ENCODE peak calls at places on chromosomes 12 and 14, in eight cellular contexts. One of them, this sample, is unnamed.

GRCh38 chr12:89228466-89228865 is 123.8 kb downstream of the DUSP6 start:
- DNase-seq in activated T-helper 1 cell treated with Interleukin-2 at 50 U/mL for 16 hours: no peak
- DNase-seq in HEK293T: no peak
- DNase-seq in iPS-NIHi11: no peak
- DNase-seq in fibroblast of the aortic adventitia: no peak
- DNase-seq in stomach: no peak
- DNase-seq in GM20000: no peak
- DNase-seq in COR-L47: no peak
- DNase-seq in this sample: no peak

GRCh38 chr12:93351726-93352125 is 26.0 kb upstream of the NUDT4 start:
- DNase-seq in stomach: no peak
- DNase-seq in iPS-NIHi11: no peak
- DNase-seq in COR-L47: no peak
- DNase-seq in fibroblast of the aortic adventitia: no peak
- DNase-seq in activated T-helper 1 cell treated with Interleukin-2 at 50 U/mL for 16 hours: no peak
- DNase-seq in GM20000: no peak
- DNase-seq in HEK293T: no peak
- DNase-seq in this sample: no peak

GRCh38 chr12:45721374-45721773 is 8.1 kb upstream of the ARID2 start:
- DNase-seq in activated T-helper 1 cell treated with Interleukin-2 at 50 U/mL for 16 hours: no peak
- DNase-seq in HEK293T: no peak
- DNase-seq in fibroblast of the aortic adventitia: no peak
- DNase-seq in COR-L47: no peak
- DNase-seq in GM20000: no peak
- DNase-seq in stomach: no peak
- DNase-seq in iPS-NIHi11: no peak
- DNase-seq in this sample: no peak

GRCh38 chr12:65649126-65649525 is 175.2 kb upstream of the HMGA2 start:
- DNase-seq in iPS-NIHi11: peak; percentile 35
- DNase-seq in fibroblast of the aortic adventitia: peak; percentile 99
- DNase-seq in activated T-helper 1 cell treated with Interleukin-2 at 50 U/mL for 16 hours: no peak
- DNase-seq in HEK293T: no peak
- DNase-seq in GM20000: no peak
- DNase-seq in stomach: no peak
- DNase-seq in COR-L47: no peak
- DNase-seq in this sample: peak; percentile 99

GRCh38 chr12:13539051-13539450 is 342.5 kb downstream of the EMP1 start:
- DNase-seq in COR-L47: no peak
- DNase-seq in GM20000: no peak
- DNase-seq in iPS-NIHi11: no peak
- DNase-seq in stomach: no peak
- DNase-seq in fibroblast of the aortic adventitia: no peak
- DNase-seq in activated T-helper 1 cell treated with Interleukin-2 at 50 U/mL for 16 hours: no peak
- DNase-seq in HEK293T: no peak
- DNase-seq in this sample: no peak

GRCh38 chr14:58690801-58691516 is 53.2 kb downstream of the DACT1 start:
- DNase-seq in GM20000: no peak
- DNase-seq in stomach: peak; percentile 70
- DNase-seq in activated T-helper 1 cell treated with Interleukin-2 at 50 U/mL for 16 hours: no peak
- DNase-seq in iPS-NIHi11: no peak
- DNase-seq in HEK293T: no peak
- DNase-seq in COR-L47: peak; percentile 44
- DNase-seq in fibroblast of the aortic adventitia: no peak
- DNase-seq in this sample: no peak

GRCh38 chr12:46982629-46983392 is 96.6 kb upstream of the PCED1B start:
- DNase-seq in stomach: no peak
- DNase-seq in activated T-helper 1 cell treated with Interleukin-2 at 50 U/mL for 16 hours: no peak
- DNase-seq in COR-L47: no peak
- DNase-seq in GM20000: no peak
- DNase-seq in fibroblast of the aortic adventitia: no peak
- DNase-seq in HEK293T: no peak
- DNase-seq in iPS-NIHi11: no peak
- DNase-seq in this sample: no peak

GRCh38 chr14:22915886-22916521 is 2.9 kb downstream of the RBM23 start:
- DNase-seq in HEK293T: no peak
- DNase-seq in COR-L47: no peak
- DNase-seq in GM20000: no peak
- DNase-seq in fibroblast of the aortic adventitia: peak; percentile 68
- DNase-seq in stomach: peak; percentile 31
- DNase-seq in iPS-NIHi11: no peak
- DNase-seq in activated T-helper 1 cell treated with Interleukin-2 at 50 U/mL for 16 hours: no peak
- DNase-seq in this sample: no peak

GRCh38 chr12:46371718-46372130 is 849 bp downstream of the SLC38A2 start:
- DNase-seq in COR-L47: peak; percentile 58
- DNase-seq in GM20000: peak; percentile 67
- DNase-seq in HEK293T: peak; percentile 42
- DNase-seq in stomach: peak; percentile 72
- DNase-seq in iPS-NIHi11: peak; percentile 43
- DNase-seq in fibroblast of the aortic adventitia: peak; percentile 67
- DNase-seq in activated T-helper 1 cell treated with Interleukin-2 at 50 U/mL for 16 hours: peak; percentile 35
- DNase-seq in this sample: no peak

GRCh38 chr12:38919191-38919590 is 13.8 kb upstream of the CPNE8 start:
- DNase-seq in fibroblast of the aortic adventitia: peak; percentile 37
- DNase-seq in COR-L47: no peak
- DNase-seq in stomach: no peak
- DNase-seq in GM20000: no peak
- DNase-seq in iPS-NIHi11: no peak
- DNase-seq in HEK293T: no peak
- DNase-seq in activated T-helper 1 cell treated with Interleukin-2 at 50 U/mL for 16 hours: no peak
- DNase-seq in this sample: peak; percentile 47

GRCh38 chr12:110658882-110659281 is 30.0 kb downstream of the HVCN1 start:
- DNase-seq in activated T-helper 1 cell treated with Interleukin-2 at 50 U/mL for 16 hours: no peak
- DNase-seq in stomach: no peak
- DNase-seq in iPS-NIHi11: no peak
- DNase-seq in COR-L47: no peak
- DNase-seq in fibroblast of the aortic adventitia: no peak
- DNase-seq in HEK293T: no peak
- DNase-seq in GM20000: no peak
- DNase-seq in this sample: no peak

GRCh38 chr12:108788911-108789310 is 57.6 kb upstream of the CORO1C start:
- DNase-seq in stomach: no peak
- DNase-seq in fibroblast of the aortic adventitia: no peak
- DNase-seq in COR-L47: no peak
- DNase-seq in iPS-NIHi11: no peak
- DNase-seq in GM20000: no peak
- DNase-seq in activated T-helper 1 cell treated with Interleukin-2 at 50 U/mL for 16 hours: no peak
- DNase-seq in HEK293T: no peak
- DNase-seq in this sample: no peak

GRCh38 chr12:45010051-45010450 is 40.8 kb downstream of the DBX2 start:
- DNase-seq in HEK293T: no peak
- DNase-seq in fibroblast of the aortic adventitia: peak; percentile 76
- DNase-seq in GM20000: no peak
- DNase-seq in iPS-NIHi11: no peak
- DNase-seq in activated T-helper 1 cell treated with Interleukin-2 at 50 U/mL for 16 hours: no peak
- DNase-seq in stomach: no peak
- DNase-seq in COR-L47: no peak
- DNase-seq in this sample: no peak

GRCh38 chr12:119229837-119230236 is 51.1 kb downstream of the HSPB8 start:
- DNase-seq in activated T-helper 1 cell treated with Interleukin-2 at 50 U/mL for 16 hours: no peak
- DNase-seq in fibroblast of the aortic adventitia: peak; percentile 53
- DNase-seq in iPS-NIHi11: peak; percentile 94
- DNase-seq in HEK293T: peak; percentile 69
- DNase-seq in stomach: no peak
- DNase-seq in GM20000: no peak
- DNase-seq in COR-L47: no peak
- DNase-seq in this sample: no peak

GRCh38 chr12:32400866-32401265 is 1.5 kb downstream of the FGD4 start:
- DNase-seq in fibroblast of the aortic adventitia: no peak
- DNase-seq in iPS-NIHi11: no peak
- DNase-seq in COR-L47: no peak
- DNase-seq in GM20000: no peak
- DNase-seq in HEK293T: no peak
- DNase-seq in stomach: no peak
- DNase-seq in activated T-helper 1 cell treated with Interleukin-2 at 50 U/mL for 16 hours: no peak
- DNase-seq in this sample: no peak

GRCh38 chr12:19547258-19547657 is 108.0 kb downstream of the AEBP2 start:
- DNase-seq in iPS-NIHi11: no peak
- DNase-seq in stomach: no peak
- DNase-seq in activated T-helper 1 cell treated with Interleukin-2 at 50 U/mL for 16 hours: no peak
- DNase-seq in GM20000: no peak
- DNase-seq in fibroblast of the aortic adventitia: peak; percentile 79
- DNase-seq in HEK293T: no peak
- DNase-seq in COR-L47: no peak
- DNase-seq in this sample: no peak

This sample was measured in retinal pigment epithelial cell.